ENCODE peak calls at places on chromosomes 11 and 22, in eight cellular contexts. Z is GM23248, A is OCI-LY7, L is neural progenitor cell, I is GM23338, E is Karpas-422, C is endothelial cell of umbilical vein, S is IMR-90. H is an unnamed sample. For H4K20me1 and H3K4me1, the result is how much of the 10 kb centered on the place peaks cover.

GRCh38 chr22:50581950-50582561 is 593 bp downstream of the CHKB start:
- DNase-seq in A (peak), I (no peak), C (no peak), L (no peak), E (peak), S (no peak), Z (peak), H (no peak)

GRCh38 chr11:108654994-108655631 is 9.8 kb upstream of the DDX10 start:
- DNase-seq in S (peak), Z (peak), E (peak), A (peak), L (peak), C (peak), I (peak), H (peak)

GRCh38 chr11:10666976-10667892 is 26.3 kb downstream of the IRAG1 start:
- DNase-seq in A (no peak), L (no peak), C (no peak), S (peak), I (no peak), E (no peak), Z (peak), H (peak)

GRCh38 chr11:123700774-123701173 is 40.7 kb downstream of the ZNF202 start:
- DNase-seq in C (no peak), I (peak), S (no peak), L (no peak), A (no peak), E (no peak), Z (no peak), H (no peak)

GRCh38 chr11:77179048-77179447 is 51.0 kb downstream of the MYO7A start:
- DNase-seq in S (no peak), C (no peak), A (no peak), E (no peak), L (no peak), Z (no peak), I (no peak), H (no peak)

GRCh38 chr11:32659672-32660071 is 76.0 kb downstream of the EIF3M start:
- DNase-seq in A (no peak), S (no peak), I (no peak), C (no peak), L (no peak), Z (peak), E (no peak), H (peak)

GRCh38 chr11:123451183-123451907 is 21.3 kb downstream of the GRAMD1B start:
- DNase-seq in C (no peak), I (no peak), Z (no peak), S (no peak), L (no peak), A (no peak), E (no peak), H (peak)

GRCh38 chr11:80388133-80388532 is 947.3 kb upstream of the TENM4 start:
- DNase-seq in I (peak), S (no peak), C (no peak), Z (no peak), E (no peak), L (peak), A (no peak), H (peak)

GRCh38 chr22:25112538-25113253 is 87.0 kb upstream of the CRYBB3 start:
- DNase-seq in C (peak), L (no peak), A (no peak), S (no peak), Z (no peak), I (no peak), E (no peak), H (no peak)

GRCh38 chr11:8697056-8697455 is 14.5 kb downstream of the RPL27A start:
- DNase-seq in C (no peak), E (no peak), L (no peak), Z (no peak), A (no peak), S (no peak), I (no peak), H (no peak)

GRCh38 chr22:47107431-47107830 is 345.0 kb downstream of the TBC1D22A start:
- DNase-seq in I (no peak), L (no peak), Z (peak), A (no peak), E (no peak), S (peak), C (peak), H (peak)

GRCh38 chr11:12540075-12540685 is 134.0 kb upstream of the TEAD1 start:
- DNase-seq in E (no peak), I (peak), Z (peak), A (no peak), S (peak), C (no peak), L (no peak), H (peak)

GRCh38 chr22:44409691-44410316 is 88.2 kb downstream of the RTL6 start:
- DNase-seq in C (no peak), L (no peak), E (no peak), Z (no peak), I (no peak), S (no peak), A (no peak), H (no peak)

GRCh38 chr11:27926981-27927481 is 180.9 kb downstream of the KIF18A start:
- DNase-seq in E (peak), A (no peak), Z (peak), C (no peak), I (no peak), S (peak), L (no peak), H (peak)

GRCh38 chr11:10263929-10264328 is 30.1 kb downstream of the SBF2 start:
- DNase-seq in A (no peak), S (peak), C (no peak), E (no peak), L (no peak), I (no peak), Z (peak), H (peak)

GRCh38 chr11:113880966-113881365 is 5.6 kb upstream of the USP28 start:
- DNase-seq in C (no peak), E (no peak), L (no peak), A (no peak), I (no peak), S (no peak), Z (no peak), H (no peak)

GRCh38 chr11:94675788-94676187 is 92.4 kb upstream of the AMOTL1 start:
- DNase-seq in C (no peak), Z (peak), L (no peak), S (peak), E (no peak), I (no peak), A (no peak), H (peak)

GRCh38 chr11:123407124-123407995 is 22.7 kb upstream of the GRAMD1B start:
- DNase-seq in E (peak), Z (peak), A (peak), C (peak), I (peak), L (peak), S (peak), H (peak)

GRCh38 chr11:69437001-69437875 is 44.2 kb upstream of the LINC01488 start:
- DNase-seq in S (no peak), L (peak), I (peak), A (no peak), C (no peak), Z (no peak), E (no peak), H (peak)

GRCh38 chr11:130213143-130213978 is 53.8 kb downstream of the ST14 start:
- DNase-seq in S (peak), I (peak), A (peak), L (peak), E (peak), C (peak), Z (peak), H (peak)

GRCh38 chr11:18001191-18001590 is 11.7 kb downstream of the SERGEF start:
- DNase-seq in E (no peak), A (no peak), I (no peak), Z (peak), L (no peak), C (no peak), S (peak), H (no peak)

GRCh38 chr11:78742430-78742829 is 167.8 kb upstream of the NARS2 start:
- DNase-seq in I (no peak), E (no peak), C (no peak), Z (peak), L (no peak), S (peak), A (no peak), H (peak)

GRCh38 chr11:12994476-12994875 is 14.6 kb upstream of the RASSF10 start:
- DNase-seq in E (no peak), S (no peak), Z (no peak), A (no peak), L (no peak), C (no peak), I (no peak), H (no peak)

GRCh38 chr11:58832246-58832645 is 12.3 kb downstream of the GLYATL2 start:
- DNase-seq in I (no peak), L (no peak), A (no peak), C (no peak), Z (peak), E (no peak), S (no peak), H (peak)

GRCh38 chr22:50544078-50544745 is 1.5 kb upstream of the KLHDC7B start:
- DNase-seq in E (peak), I (peak), Z (peak), S (peak), C (peak), L (peak), A (peak), H (no peak)

GRCh38 chr22:23180893-23181762 is 819 bp downstream of the BCR start:
- DNase-seq in L (peak), S (no peak), E (no peak), A (peak), I (peak), Z (peak), C (peak), H (peak)

GRCh38 chr22:42432020-42432596 is at the start of gene NFAM1:
- DNase-seq in A (no peak), E (no peak), L (peak), S (no peak), C (no peak), Z (no peak), I (no peak), H (no peak)

GRCh38 chr11:12841946-12842630 is 167.0 kb upstream of the RASSF10 start:
- DNase-seq in L (peak), C (peak), Z (peak), I (peak), S (peak), A (peak), E (no peak), H (peak)

GRCh38 chr11:104764718-104765045 is 133.6 kb downstream of the CASP12 start:
- DNase-seq in S (peak), Z (no peak), C (peak), L (no peak), A (no peak), I (no peak), E (no peak), H (no peak)

GRCh38 chr22:19035474-19036228 is 86.6 kb downstream of the DGCR2 start:
- DNase-seq in S (no peak), Z (no peak), E (no peak), C (no peak), I (peak), A (peak), L (peak), H (no peak)

GRCh38 chr22:19036229-19036522 is 86.0 kb downstream of the DGCR2 start:
- DNase-seq in I (no peak), Z (no peak), C (no peak), S (no peak), L (no peak), A (no peak), E (no peak), H (no peak)

GRCh38 chr22:19038164-19038546 is 84.1 kb downstream of the DGCR2 start:
- DNase-seq in I (no peak), Z (no peak), E (no peak), S (no peak), L (no peak), A (no peak), C (no peak), H (no peak)

GRCh38 chr22:19037282-19038163 is 84.7 kb downstream of the DGCR2 start:
- DNase-seq in C (no peak), I (no peak), S (no peak), E (no peak), L (no peak), A (no peak), Z (no peak), H (no peak)

DNA sequence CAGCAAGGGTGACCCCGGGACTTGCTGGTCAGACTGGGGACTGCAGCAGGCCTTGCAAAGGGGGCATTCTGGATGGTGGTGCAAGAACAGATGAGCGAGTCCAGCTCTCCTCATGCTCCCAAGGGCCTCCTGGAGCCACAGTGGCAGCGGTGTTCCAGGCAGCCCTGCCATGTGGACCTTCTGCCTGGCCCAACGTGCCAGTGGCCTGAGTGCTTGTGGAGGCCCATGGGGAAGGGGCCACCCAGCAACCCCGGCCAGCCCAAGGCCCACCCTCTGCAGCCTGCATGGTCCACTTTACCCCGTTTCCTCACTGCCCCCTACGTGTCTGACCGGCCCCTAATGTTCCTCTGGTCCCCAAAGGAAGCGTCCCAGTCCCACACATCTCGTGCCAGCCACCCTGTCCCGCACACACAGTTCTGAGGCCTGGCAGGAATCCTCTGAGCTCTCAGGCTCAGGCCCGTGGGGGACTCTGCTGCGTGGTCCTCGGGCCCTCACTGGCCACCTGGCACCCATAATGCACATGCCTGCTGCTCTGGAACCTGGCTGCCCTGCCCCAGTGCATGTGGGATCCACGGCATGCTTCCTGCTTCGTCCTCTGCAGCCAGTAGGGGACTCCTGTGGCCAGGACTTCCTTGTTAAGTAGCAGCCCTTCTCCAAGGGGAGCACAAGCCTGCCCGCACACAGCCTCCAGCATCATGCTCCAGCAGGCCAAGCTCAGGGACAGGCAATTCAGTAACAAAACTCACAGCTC is 85.5 kb downstream of the DGCR2 start:
- DNase-seq in L (no peak), C (no peak), S (peak), I (peak), E (no peak), Z (no peak), A (no peak), H (no peak)
- H4K20me1 ChIP-seq in L (under half), C (under half), S (under half), I (under half), E (under half), Z (under half), A (under half), H (under half)

GRCh38 chr22:19803736-19804267 is 43.2 kb downstream of the TBX1 start:
- DNase-seq in Z (no peak), E (no peak), S (no peak), I (no peak), L (no peak), A (no peak), C (no peak), H (no peak)
- H3K4me1 ChIP-seq in Z (under half), E (under half), S (under half), I (under half), L (under half), A (under half), C (under half), H (under half)

DNA sequence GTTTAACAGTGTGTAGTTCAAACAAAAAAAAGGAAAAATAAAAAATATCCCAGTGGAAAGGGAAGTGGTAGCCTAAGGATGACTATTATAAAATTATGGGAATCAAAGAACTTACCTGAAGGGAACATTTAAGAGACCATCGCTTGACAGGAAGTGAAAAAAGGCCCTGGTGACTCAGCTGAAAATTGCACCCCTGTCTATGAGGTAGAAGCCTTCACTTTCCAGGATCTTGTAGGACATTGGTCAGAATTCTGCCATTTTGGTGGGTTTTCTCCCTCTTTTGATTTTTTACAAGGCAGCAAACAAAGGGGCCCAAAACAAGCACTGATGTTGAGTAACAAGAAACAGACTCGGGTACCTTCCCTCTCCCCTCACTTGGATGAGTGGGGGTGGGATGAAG is 15.6 kb downstream of the DDX17 start:
- DNase-seq in E (no peak), S (no peak), C (no peak), Z (no peak), I (no peak), L (no peak), A (no peak), H (no peak)
- H4K20me1 ChIP-seq in E (under half), S (half or more), C (under half), Z (under half), I (under half), L (half or more), A (under half), H (under half)

GRCh38 chr22:37739611-37740049 is 42.8 kb downstream of the TRIOBP start:
- DNase-seq in E (no peak), L (no peak), S (no peak), A (peak), I (no peak), Z (no peak), C (no peak), H (no peak)
- H3K4me1 ChIP-seq in E (under half), L (under half), S (under half), A (under half), I (under half), Z (under half), C (under half), H (under half)

GRCh38 chr22:30968924-30969531 is at the start of gene TUG1:
- DNase-seq in A (peak), L (peak), C (peak), I (peak), S (peak), Z (peak), E (peak), H (peak)

GRCh38 chr22:30968015-30968923 is at the start of gene MORC2:
- DNase-seq in A (no peak), L (no peak), Z (no peak), E (no peak), S (peak), C (no peak), I (peak), H (peak)

GRCh38 chr22:30964858-30965257 is 3.7 kb downstream of the MORC2 start:
- DNase-seq in E (no peak), C (no peak), L (no peak), S (no peak), A (no peak), Z (no peak), I (no peak), H (no peak)

GRCh38 chr22:30970356-30970746 is 1.3 kb downstream of the TUG1 start:
- DNase-seq in L (no peak), S (no peak), C (no peak), Z (peak), I (peak), A (no peak), E (no peak), H (no peak)

DNA sequence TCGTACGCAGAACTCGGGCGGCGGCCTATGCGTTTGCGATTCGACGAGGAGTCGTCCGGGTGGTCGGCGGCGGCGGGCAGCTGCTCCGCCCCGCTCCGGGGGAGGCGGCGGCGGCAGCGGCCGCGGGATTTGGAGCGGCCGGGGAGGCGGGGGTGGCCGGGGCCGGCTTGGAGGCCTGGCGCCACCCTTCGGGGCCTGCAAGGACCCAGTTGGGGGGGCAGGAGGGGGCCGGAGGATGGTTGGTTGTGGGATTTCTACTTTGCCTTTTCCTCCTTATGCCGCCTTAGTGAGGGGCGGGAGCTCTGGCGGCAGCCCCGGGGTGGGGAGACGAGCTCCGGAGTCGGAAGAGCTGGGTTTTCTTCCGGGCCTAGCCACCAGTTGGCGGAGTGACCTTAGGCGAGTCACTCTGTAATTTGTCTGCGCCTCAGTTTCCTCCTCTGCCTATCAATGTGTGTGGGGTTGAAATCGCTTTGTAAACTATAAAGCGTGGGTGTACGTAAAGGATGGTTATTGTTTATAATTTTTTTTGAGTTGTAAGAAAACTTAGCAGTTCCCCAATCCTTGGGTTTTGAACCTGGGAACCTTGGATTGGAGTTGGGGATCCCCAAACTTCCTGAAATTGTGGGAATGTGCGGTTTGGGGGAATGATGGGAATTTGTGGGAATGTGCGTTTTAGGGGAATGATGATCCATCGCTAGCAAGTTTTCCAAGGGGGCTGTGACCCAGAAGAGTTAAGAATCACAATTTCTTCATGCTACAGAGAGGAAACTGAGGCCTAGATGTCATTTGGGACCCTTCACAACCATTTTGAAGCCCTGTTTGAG is 679 bp downstream of the TUG1 start:
- DNase-seq in A (peak), C (peak), E (peak), S (peak), Z (peak), L (no peak), I (peak), H (peak)
- H4K20me1 ChIP-seq in A (under half), C (under half), E (under half), S (under half), Z (under half), L (under half), I (half or more), H (under half)

GRCh38 chr22:29380856-29381255 is 7.5 kb downstream of the AP1B1 start:
- DNase-seq in A (no peak), I (no peak), Z (no peak), C (no peak), L (no peak), E (no peak), S (no peak), H (no peak)
- H3K4me1 ChIP-seq in A (half or more), I (under half), Z (under half), C (under half), L (under half), E (under half), S (under half), H (half or more)

H was measured in PC-3.